ENCODE peak calls at places on chromosomes 6 and 20, in eight cellular contexts. G, Q, X, T, Y, P, V and O are unnamed samples. For H3K27me3, the result is how much of the 10 kb centered on the place peaks cover.

GRCh38 chr6:143902827-143903226 is 38.6 kb downstream of the ZC2HC1B start:
- DNase-seq in V (no peak), Q (no peak), Y (no peak), P (no peak), X (no peak), T (no peak), G (no peak), O (no peak)

GRCh38 chr20:17967595-17968365 is 814 bp downstream of the SNX5 start:
- DNase-seq in Y (no peak), T (no peak), G (peak), Q (no peak), P (peak), V (no peak), X (peak), O (no peak)

GRCh38 chr20:49466114-49466912 is 16.2 kb downstream of the KCNB1 start:
- DNase-seq in G (no peak), X (no peak), Y (no peak), P (no peak), Q (no peak), V (no peak), T (no peak), O (no peak)

GRCh38 chr6:4970739-4971395 is 33.0 kb downstream of the RPP40 start:
- DNase-seq in T (no peak), X (no peak), P (no peak), Q (no peak), V (no peak), Y (no peak), G (no peak), O (no peak)

GRCh38 chr6:191487-192312 is 100.6 kb upstream of the DUSP22 start:
- DNase-seq in Y (no peak), Q (no peak), G (no peak), T (no peak), P (no peak), X (no peak), V (no peak), O (no peak)

GRCh38 chr6:21138359-21139094 is 455.0 kb upstream of the SOX4 start:
- DNase-seq in Q (no peak), G (no peak), V (no peak), X (no peak), T (no peak), Y (no peak), P (no peak), O (peak)

GRCh38 chr6:12065321-12066140 is 53.4 kb downstream of the HIVEP1 start:
- DNase-seq in T (no peak), G (no peak), Q (no peak), Y (no peak), X (no peak), V (no peak), P (no peak), O (no peak)

GRCh38 chr6:88045521-88046136 is 2.0 kb upstream of the SPACA1 start:
- DNase-seq in X (no peak), V (no peak), G (no peak), P (no peak), Y (no peak), Q (no peak), T (no peak), O (no peak)

GRCh38 chr6:7813193-7813592 is 87.3 kb downstream of the BMP6 start:
- DNase-seq in V (no peak), Y (no peak), G (no peak), Q (no peak), P (no peak), T (no peak), X (no peak), O (no peak)

GRCh38 chr20:57502331-57502700 is 22.6 kb downstream of the CTCFL start:
- DNase-seq in X (no peak), T (no peak), G (no peak), Q (no peak), Y (no peak), V (no peak), P (no peak), O (no peak)

GRCh38 chr6:93886416-93886815 is 467.1 kb upstream of the EPHA7 start:
- DNase-seq in G (no peak), V (no peak), T (no peak), Q (no peak), Y (no peak), P (no peak), X (no peak), O (no peak)

GRCh38 chr20:4898282-4898681 is 103.0 kb downstream of the SLC23A2 start:
- DNase-seq in P (peak), X (no peak), V (peak), Y (peak), Q (no peak), T (no peak), G (no peak), O (no peak)

GRCh38 chr20:58432190-58432954 is 43.3 kb downstream of the VAPB start:
- DNase-seq in T (no peak), Q (no peak), V (no peak), Y (no peak), X (no peak), G (no peak), P (peak), O (no peak)

GRCh38 chr6:41489284-41489851 is 56.8 kb upstream of the FOXP4 start:
- DNase-seq in T (no peak), X (no peak), Y (peak), P (peak), V (no peak), G (no peak), Q (peak), O (no peak)

GRCh38 chr6:150606258-150607043 is 6.8 kb downstream of the PLEKHG1 start:
- DNase-seq in X (no peak), G (no peak), V (no peak), T (no peak), P (no peak), Y (no peak), Q (no peak), O (no peak)

GRCh38 chr6:37204014-37204751 is 34.2 kb downstream of the PIM1 start:
- DNase-seq in Q (no peak), G (no peak), T (no peak), Y (no peak), V (no peak), X (peak), P (peak), O (no peak)

GRCh38 chr20:59537991-59538390 is 66.3 kb upstream of the PHACTR3 start:
- DNase-seq in Q (no peak), P (no peak), X (no peak), V (no peak), G (no peak), Y (no peak), T (no peak), O (no peak)

GRCh38 chr20:35120012-35120701 is 27.0 kb downstream of the EDEM2 start:
- DNase-seq in V (no peak), T (no peak), X (no peak), Q (no peak), P (peak), G (no peak), Y (no peak), O (no peak)

GRCh38 chr20:52958206-52958605 is 14.0 kb upstream of the TSHZ2 start:
- DNase-seq in X (no peak), G (no peak), Y (no peak), V (no peak), T (no peak), Q (no peak), P (no peak), O (no peak)

GRCh38 chr6:150723056-150723658 is 123.5 kb downstream of the PLEKHG1 start:
- DNase-seq in V (no peak), Y (no peak), T (no peak), G (no peak), Q (no peak), P (no peak), X (no peak), O (no peak)

GRCh38 chr6:138814179-138814834 is 18.4 kb downstream of the ECT2L start:
- DNase-seq in X (no peak), P (no peak), V (no peak), G (no peak), Y (no peak), Q (no peak), T (no peak), O (no peak)

GRCh38 chr6:3561745-3562144 is 104.9 kb upstream of the SLC22A23 start:
- DNase-seq in G (no peak), T (no peak), V (no peak), Q (no peak), Y (no peak), P (peak), X (no peak), O (peak)
- TF ChIP-seq CTCF in G (no peak), T (no peak), V (no peak), Q (no peak), Y (no peak), P (peak), X (no peak), O (peak)

GRCh38 chr6:166307082-166307980 is 861 bp downstream of the PRR18 start:
- DNase-seq in G (no peak), X (no peak), Q (peak), Y (peak), P (no peak), V (no peak), T (no peak), O (peak)

GRCh38 chr6:166304106-166304505 is 4.1 kb downstream of the PRR18 start:
- DNase-seq in Q (no peak), Y (no peak), P (no peak), V (no peak), T (no peak), G (no peak), X (no peak), O (no peak)

GRCh38 chr6:166305562-166306117 is 2.6 kb downstream of the PRR18 start:
- DNase-seq in Y (no peak), P (no peak), V (no peak), X (no peak), G (no peak), T (no peak), Q (no peak), O (peak)

GRCh38 chr6:166307981-166308768 is at the start of gene PRR18:
- DNase-seq in Y (peak), V (no peak), G (no peak), Q (peak), X (peak), P (no peak), T (no peak), O (peak)

DNA sequence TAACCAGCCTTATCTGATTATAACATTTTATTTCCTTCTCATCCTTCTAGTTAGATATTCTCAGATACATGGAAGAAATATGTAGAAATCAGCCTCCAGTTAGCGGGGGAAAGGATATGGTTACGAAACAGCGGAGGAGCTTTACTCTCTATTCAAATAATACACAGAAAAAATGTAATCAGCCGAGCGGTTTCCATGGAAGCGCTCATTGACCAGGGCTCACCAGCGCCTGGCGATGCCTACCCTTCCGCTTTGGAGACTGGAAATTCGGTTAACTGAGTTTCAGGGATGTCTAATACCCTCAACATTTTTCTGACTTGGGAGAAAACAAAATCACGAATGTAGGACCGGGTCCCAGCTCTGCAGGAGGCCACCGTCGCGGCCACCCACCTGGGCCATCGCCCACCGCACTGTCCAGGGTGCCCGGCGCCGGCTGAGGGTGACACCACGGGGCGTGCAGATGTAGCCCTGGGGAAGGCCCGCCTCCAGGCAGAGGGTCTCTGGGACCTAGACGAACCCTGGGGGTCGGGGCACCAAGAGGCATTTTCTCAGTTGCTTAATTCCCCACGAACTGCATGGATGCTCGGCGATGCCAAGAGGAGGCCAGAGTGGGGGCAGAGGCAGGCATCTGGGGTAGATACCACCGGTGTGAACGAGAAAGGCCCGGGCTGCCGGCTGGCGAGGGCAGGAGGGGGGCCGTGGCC is 1.7 kb downstream of the PRR18 start:
- DNase-seq in T (no peak), X (no peak), Q (no peak), Y (no peak), V (no peak), G (no peak), P (no peak), O (no peak)
- H3K27me3 ChIP-seq in T (under half), X (under half), Q (under half), Y (under half), V (half or more), G (under half), P (half or more), O (under half)

DNA sequence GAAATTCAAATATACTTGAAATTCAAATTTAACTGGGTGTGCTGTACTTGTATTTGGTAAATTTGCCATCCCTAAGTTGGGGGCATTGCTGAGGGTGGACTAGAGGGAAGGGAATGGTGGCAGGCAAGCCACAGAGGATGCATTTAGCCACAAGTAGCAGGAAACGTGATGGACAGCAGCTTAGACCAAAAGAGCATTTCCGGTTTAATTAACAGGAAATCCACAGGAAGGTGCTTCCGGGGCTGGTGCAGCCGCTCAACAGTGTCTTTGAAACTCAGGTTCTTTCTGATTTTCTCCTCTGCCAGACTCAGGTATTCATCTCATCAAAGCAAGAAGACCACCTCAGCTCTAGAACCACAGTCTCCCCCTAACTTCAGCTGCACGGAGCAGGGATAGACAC is 7.9 kb upstream of the BCAS1 start:
- DNase-seq in Y (no peak), Q (no peak), T (peak), V (no peak), G (no peak), P (no peak), X (no peak), O (no peak)
- H3K4me3 ChIP-seq in Y (no peak), Q (no peak), T (no peak), V (no peak), G (no peak), P (no peak), X (no peak), O (no peak)

DNA sequence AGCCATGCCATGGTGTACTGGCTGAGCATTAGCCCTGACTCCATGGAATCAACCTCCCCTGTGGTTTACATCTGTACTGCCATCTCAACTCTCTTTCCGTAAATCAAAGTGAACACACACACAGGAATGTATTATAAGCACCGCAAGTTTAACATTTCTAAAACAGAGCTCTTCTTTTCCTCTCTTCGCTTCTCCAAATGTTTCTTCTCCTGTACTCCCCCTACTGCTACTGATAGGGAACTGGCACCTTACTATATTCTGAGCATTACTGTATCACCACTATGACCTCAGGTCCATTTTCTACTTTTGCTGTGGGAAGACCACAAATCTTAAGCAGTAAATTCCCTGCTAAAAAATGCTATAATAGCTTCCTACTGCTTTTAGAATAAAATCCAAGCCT is 101.2 kb downstream of the NUS1 start:
- DNase-seq in G (no peak), Y (no peak), P (peak), T (no peak), X (no peak), Q (no peak), V (no peak), O (no peak)
- TF ChIP-seq CTCF in G (no peak), Y (peak), P (peak), T (no peak), X (no peak), Q (no peak), V (no peak), O (peak)

DNA sequence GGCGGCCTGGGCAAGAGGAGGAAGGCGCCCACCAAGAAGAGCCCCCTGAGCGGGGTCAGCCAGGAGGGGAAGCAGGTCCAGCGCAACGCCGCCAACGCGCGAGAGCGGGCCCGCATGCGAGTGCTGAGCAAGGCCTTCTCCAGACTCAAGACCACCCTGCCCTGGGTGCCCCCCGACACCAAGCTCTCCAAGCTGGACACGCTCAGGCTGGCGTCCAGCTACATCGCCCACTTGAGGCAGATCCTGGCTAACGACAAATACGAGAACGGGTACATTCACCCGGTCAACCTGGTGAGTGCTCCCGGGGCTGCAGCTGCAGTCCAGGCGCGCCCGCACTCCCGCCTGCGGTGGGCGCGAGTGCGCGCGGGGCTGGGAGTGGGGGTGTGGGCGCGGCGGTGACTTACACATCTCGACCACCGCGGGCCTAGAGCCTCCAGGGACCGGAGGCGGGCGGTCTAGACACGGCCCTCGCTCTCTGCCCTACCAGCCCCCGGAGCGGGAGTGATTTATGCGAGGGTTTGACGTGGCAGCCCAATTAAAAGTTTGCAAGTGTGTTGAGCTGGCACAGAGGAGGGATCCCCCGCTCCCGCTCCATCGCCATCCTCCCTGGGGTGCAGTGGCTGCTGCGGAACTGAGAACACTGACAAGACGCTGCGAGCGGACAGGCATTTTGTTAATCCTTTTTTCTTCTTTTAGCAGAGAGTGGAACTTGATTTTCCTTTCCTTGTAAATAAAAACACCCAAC is 816 bp downstream of the TCF21 start:
- DNase-seq in T (no peak), Y (no peak), G (no peak), X (no peak), Q (no peak), P (peak), V (peak), O (no peak)
- H3K27me3 ChIP-seq in T (under half), Y (half or more), G (half or more), X (under half), Q (half or more), P (under half), V (half or more), O (half or more)

DNA sequence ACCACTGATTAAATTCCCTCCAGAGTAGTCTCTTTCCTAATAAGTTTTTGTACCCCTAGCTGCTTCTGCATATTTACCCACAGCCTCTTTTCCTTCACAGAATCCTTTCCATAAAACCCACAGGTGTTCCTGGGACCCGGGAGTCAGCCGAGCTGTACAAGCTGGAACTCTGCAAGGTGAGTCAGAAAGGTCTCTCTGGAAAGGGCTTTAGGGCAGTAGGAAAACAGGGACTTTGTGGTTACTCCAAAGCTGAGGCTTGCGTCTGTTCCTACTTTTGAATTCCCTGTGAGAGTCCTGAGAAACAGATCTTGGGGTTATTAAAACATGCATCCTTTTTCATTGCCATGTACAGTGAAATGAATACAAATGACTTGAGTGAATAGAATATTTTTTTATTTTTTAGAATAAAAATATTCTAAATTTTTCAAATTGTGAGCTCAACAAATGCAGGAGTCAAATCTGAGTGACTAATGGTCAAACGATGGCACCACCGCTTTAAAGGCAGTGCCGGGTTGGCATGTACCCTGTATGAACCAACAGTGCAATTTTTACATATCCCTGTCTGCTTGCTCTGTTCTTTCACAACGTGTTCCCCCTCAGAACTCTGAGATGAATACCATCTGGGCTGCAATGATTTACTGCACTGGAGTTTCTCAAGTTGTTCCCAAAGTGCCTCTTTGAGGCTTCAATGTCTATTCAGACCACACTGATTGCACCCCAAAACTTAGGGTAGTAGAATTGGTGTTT is 78.4 kb downstream of the GFRAL start:
- DNase-seq in P (no peak), T (no peak), G (no peak), Q (no peak), Y (no peak), V (no peak), X (no peak), O (no peak)
- H3K4me3 ChIP-seq in P (no peak), T (no peak), G (no peak), Q (no peak), Y (no peak), V (no peak), X (no peak), O (no peak)